ENCODE peak calls at places on chromosomes 13 and 19, in eight cellular contexts. V is heart left ventricle, P is endothelial cell, C is WTC11, Q is GM04504, L is fibroblast of the conjunctiva, A is substantia nigra, U is C1 segment of cervical spinal cord. Y is an unnamed sample.
A peak's percentile ranks its signal among the peaks of the same experiment; 100 is the strongest.

GRCh38 chr13:26011996-26012688 is 39.7 kb downstream of the SHISA2 start:
- DNase-seq in V (no peak), P (no peak), C (no peak), Q (no peak), L (no peak), A (no peak), U (no peak), Y (no peak)

GRCh38 chr19:2108251-2109016 is 11.7 kb downstream of the IZUMO4 start:
- DNase-seq in V (no peak), P (no peak), C (no peak), Q (no peak), L (no peak), A (no peak), U (no peak), Y (no peak)

GRCh38 chr13:32791545-32792172 is 205.4 kb downstream of the PDS5B start:
- DNase-seq in V (no peak), P (no peak), C (no peak), Q (no peak), L (no peak), A (no peak), U (no peak), Y (no peak)

GRCh38 chr13:46855166-46855565 is 41.7 kb downstream of the HTR2A start:
- DNase-seq in V (no peak), P (no peak), C (no peak), Q (no peak), L (no peak), A (no peak), U (no peak), Y (no peak)

GRCh38 chr19:47663435-47663910 is 49.7 kb upstream of the EHD2 start:
- DNase-seq in V (no peak), P (no peak), C (no peak), Q (peak; percentile 80), L (peak; percentile 82), A (no peak), U (no peak), Y (no peak)

GRCh38 chr13:61685683-61686013 is 270.0 kb upstream of the PCDH20 start:
- DNase-seq in V (no peak), P (peak; percentile 35), C (peak; percentile 28), Q (no peak), L (no peak), A (no peak), U (no peak), Y (no peak)

GRCh38 chr13:75372517-75372916 is 109.5 kb downstream of the TBC1D4 start:
- DNase-seq in V (no peak), P (peak; percentile 25), C (no peak), Q (no peak), L (peak; percentile 39), A (no peak), U (no peak), Y (peak; percentile 1)

GRCh38 chr13:94056362-94056990 is 423.0 kb downstream of the DCT start:
- DNase-seq in V (no peak), P (no peak), C (no peak), Q (no peak), L (no peak), A (no peak), U (no peak), Y (no peak)

GRCh38 chr19:51607920-51608562 is 22.2 kb downstream of the SIGLEC5 start:
- DNase-seq in V (peak; percentile 72), P (peak; percentile 97), C (peak; percentile 98), Q (peak; percentile 39), L (peak; percentile 9), A (peak; percentile 28), U (no peak), Y (peak; percentile 13)

GRCh38 chr19:1261512-1261862 is 7.6 kb upstream of the CIRBP start:
- DNase-seq in V (peak; percentile 40), P (no peak), C (peak; percentile 45), Q (no peak), L (no peak), A (no peak), U (no peak), Y (no peak)

GRCh38 chr13:76854894-76855293 is 31.3 kb downstream of the KCTD12 start:
- DNase-seq in V (no peak), P (no peak), C (no peak), Q (no peak), L (no peak), A (no peak), U (no peak), Y (no peak)

GRCh38 chr13:98447881-98448641 is 128.8 kb downstream of the STK24 start:
- DNase-seq in V (no peak), P (peak; percentile 72), C (peak; percentile 78), Q (no peak), L (no peak), A (peak; percentile 14), U (peak; percentile 28), Y (no peak)

GRCh38 chr19:37128821-37129177 is 43.7 kb downstream of the ZNF585A start:
- DNase-seq in V (no peak), P (no peak), C (no peak), Q (no peak), L (no peak), A (no peak), U (no peak), Y (no peak)